ENCODE peak calls at places on chromosome 2, in five cellular contexts. One of them, this sample, is unnamed.

GRCh38 chr2:202109737-202110184 is 36.7 kb downstream of the KIAA2012 start:
- DNase-seq in epithelial cell of proximal tubule: no peak
- DNase-seq in astrocyte: peak
- DNase-seq in naive thymus-derived CD4-positive, alpha-beta T cell: no peak
- DNase-seq in fibroblast of lung: peak
- DNase-seq in this sample: no peak

GRCh38 chr2:241039416-241039815 is 41.0 kb downstream of the SNED1 start:
- DNase-seq in fibroblast of lung: no peak
- DNase-seq in naive thymus-derived CD4-positive, alpha-beta T cell: no peak
- DNase-seq in astrocyte: no peak
- DNase-seq in epithelial cell of proximal tubule: no peak
- DNase-seq in this sample: no peak

GRCh38 chr2:29329899-29330298 is 214.7 kb downstream of the CLIP4 start:
- DNase-seq in epithelial cell of proximal tubule: no peak
- DNase-seq in astrocyte: no peak
- DNase-seq in fibroblast of lung: no peak
- DNase-seq in naive thymus-derived CD4-positive, alpha-beta T cell: no peak
- DNase-seq in this sample: no peak

GRCh38 chr2:1300284-1300683 is 113.0 kb upstream of the TPO start:
- DNase-seq in naive thymus-derived CD4-positive, alpha-beta T cell: no peak
- DNase-seq in fibroblast of lung: no peak
- DNase-seq in epithelial cell of proximal tubule: no peak
- DNase-seq in astrocyte: no peak
- DNase-seq in this sample: no peak

GRCh38 chr2:27164960-27165763 is 16.4 kb downstream of the TCF23 start:
- DNase-seq in fibroblast of lung: no peak
- DNase-seq in epithelial cell of proximal tubule: no peak
- DNase-seq in astrocyte: no peak
- DNase-seq in naive thymus-derived CD4-positive, alpha-beta T cell: no peak
- DNase-seq in this sample: no peak

GRCh38 chr2:150211164-150211631 is 276.3 kb downstream of the RND3 start:
- DNase-seq in naive thymus-derived CD4-positive, alpha-beta T cell: no peak
- DNase-seq in astrocyte: peak
- DNase-seq in fibroblast of lung: peak
- DNase-seq in epithelial cell of proximal tubule: no peak
- DNase-seq in this sample: no peak

GRCh38 chr2:109054865-109055264 is 65.8 kb upstream of the EDAR start:
- DNase-seq in naive thymus-derived CD4-positive, alpha-beta T cell: no peak
- DNase-seq in fibroblast of lung: no peak
- DNase-seq in epithelial cell of proximal tubule: no peak
- DNase-seq in astrocyte: no peak
- DNase-seq in this sample: no peak

GRCh38 chr2:208783184-208783583 is 376.6 kb downstream of the PTH2R start:
- DNase-seq in naive thymus-derived CD4-positive, alpha-beta T cell: no peak
- DNase-seq in epithelial cell of proximal tubule: peak
- DNase-seq in astrocyte: no peak
- DNase-seq in fibroblast of lung: no peak
- DNase-seq in this sample: no peak

GRCh38 chr2:12141618-12142220 is 395.3 kb downstream of the LPIN1 start:
- DNase-seq in fibroblast of lung: no peak
- DNase-seq in astrocyte: no peak
- DNase-seq in naive thymus-derived CD4-positive, alpha-beta T cell: no peak
- DNase-seq in epithelial cell of proximal tubule: no peak
- DNase-seq in this sample: no peak

GRCh38 chr2:73114273-73114867 is 1.6 kb upstream of the RAB11FIP5 start:
- DNase-seq in fibroblast of lung: peak
- DNase-seq in naive thymus-derived CD4-positive, alpha-beta T cell: no peak
- DNase-seq in astrocyte: no peak
- DNase-seq in epithelial cell of proximal tubule: no peak
- DNase-seq in this sample: no peak

GRCh38 chr2:183359867-183360266 is 235.6 kb downstream of the NUP35 start:
- DNase-seq in epithelial cell of proximal tubule: no peak
- DNase-seq in naive thymus-derived CD4-positive, alpha-beta T cell: no peak
- DNase-seq in fibroblast of lung: peak
- DNase-seq in astrocyte: no peak
- DNase-seq in this sample: no peak

GRCh38 chr2:151237422-151238012 is 24.1 kb downstream of the RBM43 start:
- DNase-seq in naive thymus-derived CD4-positive, alpha-beta T cell: no peak
- DNase-seq in fibroblast of lung: peak
- DNase-seq in astrocyte: peak
- DNase-seq in epithelial cell of proximal tubule: no peak
- DNase-seq in this sample: no peak

GRCh38 chr2:223109341-223109740 is 57.4 kb downstream of the KCNE4 start:
- DNase-seq in naive thymus-derived CD4-positive, alpha-beta T cell: no peak
- DNase-seq in astrocyte: peak
- DNase-seq in epithelial cell of proximal tubule: no peak
- DNase-seq in fibroblast of lung: peak
- DNase-seq in this sample: no peak

GRCh38 chr2:19488009-19488691 is 129.7 kb upstream of the OSR1 start:
- DNase-seq in naive thymus-derived CD4-positive, alpha-beta T cell: no peak
- DNase-seq in epithelial cell of proximal tubule: peak
- DNase-seq in astrocyte: peak
- DNase-seq in fibroblast of lung: peak
- DNase-seq in this sample: no peak

GRCh38 chr2:8893474-8893873 is 56.1 kb upstream of the KIDINS220 start:
- DNase-seq in epithelial cell of proximal tubule: no peak
- DNase-seq in fibroblast of lung: no peak
- DNase-seq in naive thymus-derived CD4-positive, alpha-beta T cell: no peak
- DNase-seq in astrocyte: no peak
- DNase-seq in this sample: no peak

GRCh38 chr2:227415538-227416424 is 28.0 kb upstream of the SCYGR1 start:
- DNase-seq in astrocyte: peak
- DNase-seq in fibroblast of lung: peak
- DNase-seq in naive thymus-derived CD4-positive, alpha-beta T cell: no peak
- DNase-seq in epithelial cell of proximal tubule: no peak
- DNase-seq in this sample: no peak

GRCh38 chr2:46518848-46519247 is 39.5 kb downstream of the TMEM247 start:
- DNase-seq in epithelial cell of proximal tubule: no peak
- DNase-seq in astrocyte: no peak
- DNase-seq in naive thymus-derived CD4-positive, alpha-beta T cell: no peak
- DNase-seq in fibroblast of lung: no peak
- DNase-seq in this sample: no peak

GRCh38 chr2:195560209-195560907 is 96.7 kb upstream of the SLC39A10 start:
- DNase-seq in naive thymus-derived CD4-positive, alpha-beta T cell: no peak
- DNase-seq in epithelial cell of proximal tubule: no peak
- DNase-seq in fibroblast of lung: no peak
- DNase-seq in astrocyte: no peak
- DNase-seq in this sample: no peak

GRCh38 chr2:59939173-59939572 is 614.3 kb downstream of the BCL11A start:
- DNase-seq in astrocyte: no peak
- DNase-seq in naive thymus-derived CD4-positive, alpha-beta T cell: no peak
- DNase-seq in epithelial cell of proximal tubule: no peak
- DNase-seq in fibroblast of lung: no peak
- DNase-seq in this sample: no peak

GRCh38 chr2:17416891-17417391 is 101.3 kb downstream of the RAD51AP2 start:
- DNase-seq in fibroblast of lung: peak
- DNase-seq in astrocyte: peak
- DNase-seq in epithelial cell of proximal tubule: peak
- DNase-seq in naive thymus-derived CD4-positive, alpha-beta T cell: no peak
- DNase-seq in this sample: no peak

GRCh38 chr2:231674587-231675334 is 33.6 kb upstream of the PTMA start:
- DNase-seq in fibroblast of lung: peak
- DNase-seq in naive thymus-derived CD4-positive, alpha-beta T cell: peak
- DNase-seq in astrocyte: peak
- DNase-seq in epithelial cell of proximal tubule: no peak
- DNase-seq in this sample: peak

GRCh38 chr2:88656690-88657089 is 29.4 kb upstream of the EIF2AK3 start:
- DNase-seq in fibroblast of lung: peak
- DNase-seq in epithelial cell of proximal tubule: no peak
- DNase-seq in astrocyte: peak
- DNase-seq in naive thymus-derived CD4-positive, alpha-beta T cell: no peak
- DNase-seq in this sample: no peak

GRCh38 chr2:158676696-158677095 is 118.4 kb upstream of the DAPL1 start:
- DNase-seq in naive thymus-derived CD4-positive, alpha-beta T cell: no peak
- DNase-seq in fibroblast of lung: no peak
- DNase-seq in epithelial cell of proximal tubule: no peak
- DNase-seq in astrocyte: no peak
- DNase-seq in this sample: no peak

GRCh38 chr2:9234680-9235387 is 28.2 kb downstream of the ASAP2 start:
- DNase-seq in naive thymus-derived CD4-positive, alpha-beta T cell: no peak
- DNase-seq in astrocyte: peak
- DNase-seq in epithelial cell of proximal tubule: peak
- DNase-seq in fibroblast of lung: peak
- DNase-seq in this sample: no peak

GRCh38 chr2:228777855-228778355 is 493.2 kb downstream of the PID1 start:
- DNase-seq in epithelial cell of proximal tubule: no peak
- DNase-seq in fibroblast of lung: peak
- DNase-seq in naive thymus-derived CD4-positive, alpha-beta T cell: no peak
- DNase-seq in astrocyte: peak
- DNase-seq in this sample: no peak

GRCh38 chr2:229408356-229408755 is 137.3 kb upstream of the PID1 start:
- DNase-seq in naive thymus-derived CD4-positive, alpha-beta T cell: no peak
- DNase-seq in fibroblast of lung: peak
- DNase-seq in epithelial cell of proximal tubule: peak
- DNase-seq in astrocyte: peak
- DNase-seq in this sample: no peak

GRCh38 chr2:60450488-60450887 is 103.0 kb downstream of the BCL11A start:
- DNase-seq in epithelial cell of proximal tubule: no peak
- DNase-seq in naive thymus-derived CD4-positive, alpha-beta T cell: no peak
- DNase-seq in astrocyte: no peak
- DNase-seq in fibroblast of lung: no peak
- DNase-seq in this sample: no peak

GRCh38 chr2:23019476-23019875 is 365.5 kb upstream of the KLHL29 start:
- DNase-seq in naive thymus-derived CD4-positive, alpha-beta T cell: no peak
- DNase-seq in epithelial cell of proximal tubule: no peak
- DNase-seq in fibroblast of lung: no peak
- DNase-seq in astrocyte: no peak
- DNase-seq in this sample: no peak

GRCh38 chr2:182043021-182043420 is 57.4 kb downstream of the PPP1R1C start:
- DNase-seq in fibroblast of lung: no peak
- DNase-seq in epithelial cell of proximal tubule: no peak
- DNase-seq in naive thymus-derived CD4-positive, alpha-beta T cell: no peak
- DNase-seq in astrocyte: no peak
- DNase-seq in this sample: no peak

DNA sequence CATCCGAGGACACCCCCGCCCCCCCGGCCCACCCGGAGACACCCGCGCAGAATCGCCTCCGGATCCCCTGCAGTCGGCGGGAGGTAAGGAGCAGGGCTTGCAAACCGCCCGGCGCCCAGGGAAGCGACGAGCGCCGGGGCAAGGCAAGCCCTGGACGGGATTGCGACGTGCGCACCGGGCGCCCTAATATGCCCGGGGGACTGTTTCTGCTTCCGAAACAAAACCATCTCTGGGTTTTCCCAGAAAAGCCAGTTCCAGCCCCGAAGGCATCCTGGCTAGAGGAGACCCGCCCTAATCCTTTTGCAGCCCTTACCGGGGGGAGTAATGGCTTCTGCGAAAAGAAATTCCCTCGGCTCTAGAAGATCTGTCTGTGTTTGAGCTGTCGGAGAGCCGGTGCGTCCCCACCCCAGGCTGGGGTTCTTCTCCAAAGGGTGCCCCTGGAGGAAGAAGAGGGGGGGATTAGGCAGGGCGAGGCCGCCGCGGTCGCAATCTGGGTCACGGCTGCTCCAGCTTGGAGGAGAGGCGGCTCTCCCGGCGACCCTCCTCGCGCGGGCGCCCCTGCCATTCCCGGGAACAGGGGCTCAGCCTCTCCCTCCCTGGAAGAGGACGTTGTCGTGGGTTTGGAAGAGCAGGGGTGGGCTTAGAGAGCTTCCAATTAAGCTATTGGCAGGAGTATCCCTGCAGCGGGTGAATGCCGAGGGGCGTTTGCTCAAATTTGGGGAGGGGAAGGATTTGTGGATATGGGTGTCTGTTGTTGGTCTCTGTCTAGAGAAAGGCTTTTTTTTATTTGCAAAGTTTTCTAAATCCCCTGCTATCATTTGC is 522 bp downstream of the MYCN start:
- DNase-seq in epithelial cell of proximal tubule: no peak
- DNase-seq in naive thymus-derived CD4-positive, alpha-beta T cell: peak
- DNase-seq in fibroblast of lung: no peak
- DNase-seq in astrocyte: no peak
- DNase-seq in this sample: no peak
- H3K4me3 ChIP-seq in epithelial cell of proximal tubule: peak
- H3K4me3 ChIP-seq in naive thymus-derived CD4-positive, alpha-beta T cell: peak
- H3K4me3 ChIP-seq in fibroblast of lung: no peak
- H3K4me3 ChIP-seq in astrocyte: no peak
- H3K4me3 ChIP-seq in this sample: peak

GRCh38 chr2:70886541-70886987 is 49.1 kb upstream of the ATP6V1B1 start:
- DNase-seq in naive thymus-derived CD4-positive, alpha-beta T cell: no peak
- DNase-seq in astrocyte: no peak
- DNase-seq in fibroblast of lung: no peak
- DNase-seq in epithelial cell of proximal tubule: no peak
- DNase-seq in this sample: no peak

GRCh38 chr2:70888389-70888924 is 47.2 kb upstream of the ATP6V1B1 start:
- DNase-seq in naive thymus-derived CD4-positive, alpha-beta T cell: no peak
- DNase-seq in epithelial cell of proximal tubule: no peak
- DNase-seq in fibroblast of lung: no peak
- DNase-seq in astrocyte: no peak
- DNase-seq in this sample: no peak

GRCh38 chr2:70887208-70887549 is 48.5 kb upstream of the ATP6V1B1 start:
- DNase-seq in astrocyte: no peak
- DNase-seq in naive thymus-derived CD4-positive, alpha-beta T cell: no peak
- DNase-seq in fibroblast of lung: no peak
- DNase-seq in epithelial cell of proximal tubule: no peak
- DNase-seq in this sample: no peak

GRCh38 chr2:70888925-70889715 is 46.6 kb upstream of the ATP6V1B1 start:
- DNase-seq in fibroblast of lung: no peak
- DNase-seq in epithelial cell of proximal tubule: no peak
- DNase-seq in naive thymus-derived CD4-positive, alpha-beta T cell: no peak
- DNase-seq in astrocyte: no peak
- DNase-seq in this sample: no peak

DNA sequence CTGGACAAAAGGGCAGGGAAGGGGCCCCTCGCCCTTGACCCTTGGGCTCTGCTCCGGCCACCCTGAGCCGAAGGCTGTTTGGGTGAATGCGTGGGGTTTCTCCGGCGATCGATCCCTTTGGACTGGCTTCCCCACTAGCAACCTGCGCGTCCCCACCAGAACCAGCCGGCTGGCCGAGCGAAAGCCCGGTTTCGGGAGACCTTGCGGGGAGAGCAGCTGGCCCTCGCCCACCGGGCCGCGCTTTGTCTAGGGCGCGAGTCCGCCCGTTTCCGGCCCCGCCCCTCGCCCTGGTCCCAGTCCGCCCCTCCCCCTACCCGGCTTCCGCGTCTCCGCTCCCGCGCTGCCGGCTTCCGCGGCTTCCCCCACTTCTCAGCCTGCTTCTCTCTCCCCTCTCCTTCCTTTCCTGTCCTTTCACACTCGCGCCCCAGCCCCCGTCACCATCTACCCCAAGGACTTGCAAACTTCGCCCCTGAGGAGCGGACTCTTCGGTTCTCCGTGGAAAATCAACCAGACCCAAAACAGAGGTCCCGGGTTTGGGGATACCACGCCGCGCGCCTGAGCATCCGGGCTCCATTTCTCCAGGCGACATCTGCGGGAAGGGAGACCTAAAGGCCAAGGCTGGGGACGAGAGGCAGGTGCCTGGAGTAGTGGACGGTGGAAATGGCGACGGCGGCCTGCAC is 48.0 kb upstream of the ATP6V1B1 start:
- DNase-seq in fibroblast of lung: no peak
- DNase-seq in epithelial cell of proximal tubule: no peak
- DNase-seq in astrocyte: no peak
- DNase-seq in naive thymus-derived CD4-positive, alpha-beta T cell: no peak
- DNase-seq in this sample: no peak
- H3K4me3 ChIP-seq in fibroblast of lung: peak
- H3K4me3 ChIP-seq in epithelial cell of proximal tubule: peak
- H3K4me3 ChIP-seq in astrocyte: peak
- H3K4me3 ChIP-seq in naive thymus-derived CD4-positive, alpha-beta T cell: peak
- H3K4me3 ChIP-seq in this sample: no peak

GRCh38 chr2:144512421-144513272 is 7.3 kb downstream of the ZEB2 start:
- DNase-seq in epithelial cell of proximal tubule: no peak
- DNase-seq in fibroblast of lung: peak
- DNase-seq in naive thymus-derived CD4-positive, alpha-beta T cell: no peak
- DNase-seq in astrocyte: no peak
- DNase-seq in this sample: no peak
- H3K4me3 ChIP-seq in epithelial cell of proximal tubule: peak
- H3K4me3 ChIP-seq in fibroblast of lung: peak
- H3K4me3 ChIP-seq in naive thymus-derived CD4-positive, alpha-beta T cell: no peak
- H3K4me3 ChIP-seq in astrocyte: no peak
- H3K4me3 ChIP-seq in this sample: no peak

GRCh38 chr2:160747771-160748170 is 254.2 kb upstream of the RBMS1 start:
- DNase-seq in astrocyte: peak
- DNase-seq in naive thymus-derived CD4-positive, alpha-beta T cell: no peak
- DNase-seq in epithelial cell of proximal tubule: peak
- DNase-seq in fibroblast of lung: peak
- DNase-seq in this sample: no peak
- H3K4me3 ChIP-seq in astrocyte: no peak
- H3K4me3 ChIP-seq in naive thymus-derived CD4-positive, alpha-beta T cell: no peak
- H3K4me3 ChIP-seq in epithelial cell of proximal tubule: no peak
- H3K4me3 ChIP-seq in fibroblast of lung: no peak
- H3K4me3 ChIP-seq in this sample: no peak